ENCODE peak calls at places on chromosome 9, in nine cellular contexts. P is mammary epithelial cell; T is neuronal stem cell; H is C1 segment of cervical spinal cord; Q is activated CD4-positive, alpha-beta T cell treated with anti-CD3 and anti-CD28 coated beads, Interleukin-2, amount 50 U/mL, for 48 hours; E is cardiac muscle cell; O is endothelial cell; X is activated naive CD4-positive, alpha-beta T cell; W is psoas muscle. V is an unnamed sample.

GRCh38 chr9:126125177-126125576 is 201.5 kb upstream of the MVB12B start:
- DNase-seq in P (no peak), T (no peak), H (no peak), Q (no peak), E (peak; percentile 74), O (no peak), X (no peak), W (no peak), V (no peak)

GRCh38 chr9:131500939-131501541 is 1.7 kb upstream of the POMT1 start:
- DNase-seq in P (peak; percentile 90), T (no peak), H (no peak), Q (peak; percentile 64), E (no peak), O (no peak), X (no peak), W (no peak), V (no peak)

GRCh38 chr9:115517335-115518075 is 399.5 kb upstream of the TNC start:
- DNase-seq in P (no peak), T (no peak), H (no peak), Q (no peak), E (no peak), O (no peak), X (no peak), W (no peak), V (no peak)

GRCh38 chr9:71592400-71592799 is 175.9 kb downstream of the CEMIP2 start:
- DNase-seq in P (peak; percentile 64), T (no peak), H (no peak), Q (no peak), E (no peak), O (no peak), X (no peak), W (no peak), V (no peak)

GRCh38 chr9:6780690-6781089 is 22.9 kb downstream of the KDM4C start:
- DNase-seq in P (no peak), T (no peak), H (no peak), Q (no peak), E (no peak), O (no peak), X (no peak), W (no peak), V (no peak)

GRCh38 chr9:106127771-106128170 is 433.4 kb downstream of the TMEM38B start:
- DNase-seq in P (peak; percentile 12), T (no peak), H (no peak), Q (no peak), E (no peak), O (no peak), X (no peak), W (no peak), V (no peak)

GRCh38 chr9:112852741-112853505 is 37.8 kb downstream of the SLC46A2 start:
- DNase-seq in P (peak; percentile 50), T (no peak), H (peak; percentile 59), Q (no peak), E (no peak), O (no peak), X (no peak), W (peak; percentile 63), V (no peak)

GRCh38 chr9:114236391-114237138 is 81.2 kb downstream of the COL27A1 start:
- DNase-seq in P (no peak), T (no peak), H (no peak), Q (no peak), E (no peak), O (no peak), X (no peak), W (no peak), V (peak; percentile 27)

GRCh38 chr9:108486791-108487190 is 369.0 kb downstream of the ACTL7B start:
- DNase-seq in P (peak; percentile 81), T (no peak), H (no peak), Q (no peak), E (no peak), O (no peak), X (no peak), W (no peak), V (no peak)

GRCh38 chr9:89313842-89314241 is 2.8 kb downstream of the CKS2 start:
- DNase-seq in P (peak; percentile 8), T (no peak), H (no peak), Q (no peak), E (no peak), O (no peak), X (no peak), W (no peak), V (no peak)

GRCh38 chr9:5688109-5688508 is 59.2 kb downstream of the RIC1 start:
- DNase-seq in P (no peak), T (no peak), H (no peak), Q (no peak), E (peak; percentile 3), O (no peak), X (no peak), W (no peak), V (no peak)

GRCh38 chr9:121926417-121926816 is 166.7 kb downstream of the TTLL11 start:
- DNase-seq in P (no peak), T (no peak), H (peak; percentile 64), Q (no peak), E (no peak), O (no peak), X (no peak), W (no peak), V (no peak)

GRCh38 chr9:18829858-18830257 is 203.2 kb downstream of the SAXO1 start:
- DNase-seq in P (no peak), T (no peak), H (no peak), Q (no peak), E (no peak), O (no peak), X (no peak), W (no peak), V (no peak)

GRCh38 chr9:77218612-77219011 is 41.3 kb downstream of the VPS13A start:
- DNase-seq in P (peak; percentile 29), T (no peak), H (no peak), Q (no peak), E (no peak), O (no peak), X (no peak), W (no peak), V (no peak)

GRCh38 chr9:127580879-127581278 is 31.2 kb upstream of the STXBP1 start:
- DNase-seq in P (no peak), T (no peak), H (no peak), Q (no peak), E (no peak), O (no peak), X (no peak), W (no peak), V (no peak)

GRCh38 chr9:135228345-135228982 is 141.0 kb downstream of the OLFM1 start:
- DNase-seq in P (no peak), T (no peak), H (no peak), Q (no peak), E (no peak), O (no peak), X (no peak), W (peak; percentile 28), V (peak; percentile 10)

GRCh38 chr9:4939118-4939561 is 45.9 kb upstream of the JAK2 start:
- DNase-seq in P (no peak), T (no peak), H (no peak), Q (no peak), E (no peak), O (no peak), X (no peak), W (no peak), V (no peak)

GRCh38 chr9:94210616-94211603 is 48.2 kb upstream of the ZNF169 start:
- DNase-seq in P (peak; percentile 26), T (no peak), H (no peak), Q (no peak), E (no peak), O (no peak), X (no peak), W (no peak), V (no peak)

GRCh38 chr9:116285320-116285719 is 131.7 kb downstream of the PAPPA start:
- DNase-seq in P (no peak), T (no peak), H (no peak), Q (no peak), E (no peak), O (no peak), X (no peak), W (no peak), V (no peak)

GRCh38 chr9:31334837-31335528 is 1049.5 kb upstream of the ACO1 start:
- DNase-seq in P (no peak), T (no peak), H (no peak), Q (no peak), E (no peak), O (no peak), X (no peak), W (no peak), V (no peak)

GRCh38 chr9:38030658-38031057 is 38.4 kb downstream of the SHB start:
- DNase-seq in P (no peak), T (no peak), H (no peak), Q (no peak), E (no peak), O (no peak), X (no peak), W (no peak), V (no peak)

GRCh38 chr9:112061152-112061740 is 113.9 kb downstream of the SUSD1 start:
- DNase-seq in P (peak; percentile 97), T (no peak), H (no peak), Q (peak; percentile 39), E (no peak), O (no peak), X (no peak), W (peak; percentile 58), V (peak; percentile 70)

GRCh38 chr9:114583776-114584175 is 3.8 kb upstream of the ATP6V1G1 start:
- DNase-seq in P (no peak), T (no peak), H (no peak), Q (no peak), E (no peak), O (no peak), X (no peak), W (no peak), V (no peak)

GRCh38 chr9:128438343-128439109 is 17.3 kb upstream of the ODF2 start:
- DNase-seq in P (peak; percentile 47), T (peak; percentile 77), H (peak; percentile 81), Q (peak; percentile 93), E (peak; percentile 89), O (peak; percentile 92), X (peak; percentile 90), W (peak; percentile 93), V (peak; percentile 92)

GRCh38 chr9:82511626-82512025 is 523.1 kb downstream of the SPATA31D1 start:
- DNase-seq in P (no peak), T (no peak), H (no peak), Q (no peak), E (no peak), O (no peak), X (no peak), W (no peak), V (no peak)

GRCh38 chr9:33623658-33624586 is 99.9 kb downstream of the ANKRD18B start:
- DNase-seq in P (peak; percentile 74), T (peak; percentile 76), H (peak; percentile 54), Q (peak; percentile 70), E (peak; percentile 79), O (peak; percentile 72), X (peak; percentile 17), W (peak; percentile 64), V (peak; percentile 54)

GRCh38 chr9:92489209-92489608 is 6.9 kb upstream of the ASPN start:
- DNase-seq in P (no peak), T (no peak), H (no peak), Q (no peak), E (no peak), O (no peak), X (no peak), W (no peak), V (no peak)

GRCh38 chr9:32423371-32423770 is 38.9 kb downstream of the ACO1 start:
- DNase-seq in P (no peak), T (no peak), H (no peak), Q (no peak), E (no peak), O (no peak), X (no peak), W (no peak), V (no peak)

GRCh38 chr9:93061791-93062299 is 3.3 kb downstream of the SUSD3 start:
- DNase-seq in P (no peak), T (no peak), H (no peak), Q (no peak), E (no peak), O (no peak), X (no peak), W (no peak), V (no peak)

GRCh38 chr9:35756743-35757526 is 2.9 kb upstream of the MSMP start:
- DNase-seq in P (peak; percentile 46), T (peak; percentile 63), H (peak; percentile 71), Q (peak; percentile 59), E (peak; percentile 64), O (peak; percentile 62), X (peak; percentile 23), W (peak; percentile 87), V (peak; percentile 79)

GRCh38 chr9:77707696-77708095 is 59.6 kb upstream of the GNA14 start:
- DNase-seq in P (peak; percentile 92), T (no peak), H (no peak), Q (no peak), E (no peak), O (no peak), X (no peak), W (peak; percentile 80), V (peak; percentile 62)